ENCODE peak calls at places on chromosomes 13 and 19, in ten cellular contexts. One of them, this sample, is unnamed.

GRCh38 chr19:38149597-38149996 is 74.4 kb downstream of the DPF1 start:
- DNase-seq in neural progenitor cell: no peak
- DNase-seq in stomach: no peak
- DNase-seq in tibial artery: no peak
- DNase-seq in body of pancreas: no peak
- DNase-seq in RWPE2: no peak
- DNase-seq in heart left ventricle: no peak
- DNase-seq in pancreas: no peak
- DNase-seq in ascending aorta: no peak
- DNase-seq in CD8-positive, alpha-beta T cell: no peak
- DNase-seq in this sample: no peak

GRCh38 chr19:18460313-18460712 is 22.4 kb upstream of the ISYNA1 start:
- DNase-seq in RWPE2: peak; percentile 91
- DNase-seq in heart left ventricle: peak; percentile 85
- DNase-seq in stomach: peak; percentile 63
- DNase-seq in body of pancreas: peak; percentile 55
- DNase-seq in neural progenitor cell: no peak
- DNase-seq in CD8-positive, alpha-beta T cell: no peak
- DNase-seq in ascending aorta: no peak
- DNase-seq in pancreas: peak; percentile 82
- DNase-seq in tibial artery: peak; percentile 74
- DNase-seq in this sample: no peak

GRCh38 chr13:43516401-43516826 is 270.4 kb downstream of the ENOX1 start:
- DNase-seq in tibial artery: peak; percentile 31
- DNase-seq in neural progenitor cell: no peak
- DNase-seq in ascending aorta: no peak
- DNase-seq in heart left ventricle: no peak
- DNase-seq in body of pancreas: no peak
- DNase-seq in CD8-positive, alpha-beta T cell: no peak
- DNase-seq in stomach: no peak
- DNase-seq in pancreas: no peak
- DNase-seq in RWPE2: no peak
- DNase-seq in this sample: no peak

GRCh38 chr19:28239270-28239669 is 973.7 kb downstream of the UQCRFS1 start:
- DNase-seq in neural progenitor cell: peak; percentile 69
- DNase-seq in stomach: no peak
- DNase-seq in CD8-positive, alpha-beta T cell: no peak
- DNase-seq in RWPE2: no peak
- DNase-seq in tibial artery: no peak
- DNase-seq in heart left ventricle: no peak
- DNase-seq in body of pancreas: no peak
- DNase-seq in ascending aorta: no peak
- DNase-seq in pancreas: no peak
- DNase-seq in this sample: no peak

GRCh38 chr19:40348961-40349507 is 539 bp downstream of the PLD3 start:
- DNase-seq in stomach: no peak
- DNase-seq in body of pancreas: peak; percentile 13
- DNase-seq in tibial artery: no peak
- DNase-seq in neural progenitor cell: peak; percentile 39
- DNase-seq in pancreas: no peak
- DNase-seq in ascending aorta: no peak
- DNase-seq in CD8-positive, alpha-beta T cell: no peak
- DNase-seq in heart left ventricle: no peak
- DNase-seq in RWPE2: no peak
- DNase-seq in this sample: peak; percentile 36

GRCh38 chr13:32881074-32881791 is 135.0 kb upstream of the KL start:
- DNase-seq in CD8-positive, alpha-beta T cell: no peak
- DNase-seq in stomach: no peak
- DNase-seq in pancreas: no peak
- DNase-seq in ascending aorta: no peak
- DNase-seq in tibial artery: no peak
- DNase-seq in RWPE2: no peak
- DNase-seq in body of pancreas: no peak
- DNase-seq in heart left ventricle: no peak
- DNase-seq in neural progenitor cell: no peak
- DNase-seq in this sample: peak; percentile 15

GRCh38 chr13:48559638-48560320 is 26.9 kb upstream of the RCBTB2 start:
- DNase-seq in ascending aorta: no peak
- DNase-seq in RWPE2: no peak
- DNase-seq in CD8-positive, alpha-beta T cell: no peak
- DNase-seq in body of pancreas: no peak
- DNase-seq in heart left ventricle: no peak
- DNase-seq in stomach: no peak
- DNase-seq in neural progenitor cell: no peak
- DNase-seq in pancreas: no peak
- DNase-seq in tibial artery: no peak
- DNase-seq in this sample: no peak

GRCh38 chr13:73822671-73823592 is 311.3 kb downstream of the KLF12 start:
- DNase-seq in pancreas: no peak
- DNase-seq in ascending aorta: no peak
- DNase-seq in stomach: no peak
- DNase-seq in RWPE2: no peak
- DNase-seq in tibial artery: no peak
- DNase-seq in neural progenitor cell: no peak
- DNase-seq in heart left ventricle: no peak
- DNase-seq in CD8-positive, alpha-beta T cell: no peak
- DNase-seq in body of pancreas: no peak
- DNase-seq in this sample: no peak

GRCh38 chr13:95698047-95698749 is 21.3 kb downstream of the DNAJC3 start:
- DNase-seq in tibial artery: no peak
- DNase-seq in heart left ventricle: peak; percentile 36
- DNase-seq in RWPE2: no peak
- DNase-seq in CD8-positive, alpha-beta T cell: no peak
- DNase-seq in ascending aorta: no peak
- DNase-seq in neural progenitor cell: no peak
- DNase-seq in stomach: no peak
- DNase-seq in pancreas: no peak
- DNase-seq in body of pancreas: no peak
- DNase-seq in this sample: no peak

GRCh38 chr19:23403024-23403423 is 7.8 kb upstream of the ZNF91 start:
- DNase-seq in ascending aorta: no peak
- DNase-seq in body of pancreas: no peak
- DNase-seq in heart left ventricle: no peak
- DNase-seq in stomach: no peak
- DNase-seq in neural progenitor cell: no peak
- DNase-seq in pancreas: no peak
- DNase-seq in tibial artery: no peak
- DNase-seq in RWPE2: no peak
- DNase-seq in CD8-positive, alpha-beta T cell: no peak
- DNase-seq in this sample: no peak

GRCh38 chr19:42124386-42124901 is 7.8 kb downstream of the POU2F2 start:
- DNase-seq in pancreas: no peak
- DNase-seq in stomach: no peak
- DNase-seq in CD8-positive, alpha-beta T cell: no peak
- DNase-seq in neural progenitor cell: no peak
- DNase-seq in tibial artery: no peak
- DNase-seq in heart left ventricle: no peak
- DNase-seq in ascending aorta: no peak
- DNase-seq in RWPE2: no peak
- DNase-seq in body of pancreas: no peak
- DNase-seq in this sample: no peak

DNA sequence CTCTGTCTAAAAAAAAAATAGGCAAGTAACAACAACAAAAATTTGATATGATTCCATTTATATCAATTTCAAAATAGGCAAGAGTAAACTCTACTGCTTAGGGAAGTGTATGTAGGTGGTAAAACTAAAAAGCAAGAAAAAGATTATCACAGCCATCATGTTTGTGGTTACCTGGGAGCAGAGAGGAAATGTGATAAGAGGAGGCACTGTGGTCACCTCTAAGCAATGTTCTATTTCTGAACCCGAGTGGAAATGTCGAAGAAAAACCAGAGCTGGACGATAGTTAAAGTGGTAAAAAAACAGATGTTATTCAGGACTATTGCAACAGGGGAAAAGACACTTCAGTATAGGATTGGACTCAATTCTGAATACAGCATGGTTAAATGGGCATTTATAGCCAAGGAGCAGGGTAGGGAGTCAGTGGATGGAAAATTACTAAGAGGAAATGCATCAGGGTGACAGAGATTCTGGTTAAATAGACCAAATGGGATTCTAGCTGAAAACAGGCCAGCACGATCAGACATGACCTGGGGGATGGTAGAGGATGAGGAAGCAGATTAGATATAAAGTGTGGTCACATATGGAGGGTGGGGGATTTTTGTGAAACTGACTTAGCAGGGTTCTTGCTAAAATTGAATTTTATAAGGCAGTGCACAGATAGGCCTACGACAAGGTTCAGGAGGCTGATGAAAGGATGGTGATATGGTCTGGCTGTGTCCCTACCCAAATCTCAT is 6.0 kb upstream of the TEX30 start:
- DNase-seq in tibial artery: no peak
- DNase-seq in heart left ventricle: no peak
- DNase-seq in CD8-positive, alpha-beta T cell: no peak
- DNase-seq in pancreas: no peak
- DNase-seq in neural progenitor cell: no peak
- DNase-seq in stomach: no peak
- DNase-seq in body of pancreas: no peak
- DNase-seq in RWPE2: no peak
- DNase-seq in ascending aorta: no peak
- DNase-seq in this sample: no peak
- TF ChIP-seq CTCF in tibial artery: no peak
- TF ChIP-seq CTCF in heart left ventricle: no peak
- TF ChIP-seq CTCF in CD8-positive, alpha-beta T cell: no peak
- TF ChIP-seq CTCF in pancreas: no peak
- TF ChIP-seq CTCF in neural progenitor cell: no peak
- TF ChIP-seq CTCF in stomach: no peak
- TF ChIP-seq CTCF in body of pancreas: no peak
- TF ChIP-seq CTCF in RWPE2: no peak
- TF ChIP-seq CTCF in ascending aorta: no peak
- TF ChIP-seq CTCF in this sample: no peak

DNA sequence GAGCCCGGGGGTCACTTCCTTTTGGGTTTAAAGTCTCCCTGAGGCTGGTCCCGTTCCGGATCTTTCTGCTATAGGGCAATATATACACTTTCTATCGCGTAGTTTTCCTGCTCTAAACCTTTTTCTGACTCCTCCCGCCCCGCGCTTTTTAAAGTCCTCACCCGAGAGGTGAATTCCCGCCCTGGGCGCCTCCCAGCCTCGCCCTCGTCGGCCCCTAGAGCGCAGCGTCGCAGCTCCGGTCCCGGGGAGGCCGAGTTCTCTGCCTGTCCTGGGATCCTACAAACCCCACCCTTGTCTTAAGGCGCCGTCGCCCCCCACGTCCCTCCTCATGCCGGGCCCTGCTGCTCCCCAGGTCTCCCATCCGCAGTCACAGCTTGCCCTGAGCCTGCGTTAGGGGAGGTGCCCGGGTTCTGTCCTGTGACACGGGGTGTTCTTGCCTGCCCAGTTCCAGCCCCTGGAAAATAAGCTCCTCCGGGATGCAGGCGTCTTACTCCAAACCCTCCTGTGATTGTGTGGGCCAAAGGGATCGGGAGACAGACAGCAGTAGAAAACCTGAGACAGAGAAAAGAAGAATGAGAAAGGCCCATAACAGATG is 491 bp downstream of the ZNF525 start:
- DNase-seq in CD8-positive, alpha-beta T cell: peak; percentile 62
- DNase-seq in pancreas: peak; percentile 67
- DNase-seq in stomach: no peak
- DNase-seq in ascending aorta: no peak
- DNase-seq in neural progenitor cell: peak; percentile 66
- DNase-seq in body of pancreas: peak; percentile 39
- DNase-seq in RWPE2: no peak
- DNase-seq in tibial artery: no peak
- DNase-seq in heart left ventricle: no peak
- DNase-seq in this sample: peak; percentile 48
- H3K27ac ChIP-seq in CD8-positive, alpha-beta T cell: peak overlapping the region; percentile 91
- H3K27ac ChIP-seq in pancreas: peak overlapping the region; percentile 72
- H3K27ac ChIP-seq in stomach: peak overlapping the region; percentile 85
- H3K27ac ChIP-seq in ascending aorta: peak overlapping the region; percentile 81
- H3K27ac ChIP-seq in neural progenitor cell: no peak overlapping the region
- H3K27ac ChIP-seq in body of pancreas: peak overlapping the region; percentile 71
- H3K27ac ChIP-seq in RWPE2: peak overlapping the region; percentile 21
- H3K27ac ChIP-seq in tibial artery: peak overlapping the region; percentile 80
- H3K27ac ChIP-seq in heart left ventricle: no peak overlapping the region
- H3K27ac ChIP-seq in this sample: no peak overlapping the region

GRCh38 chr13:30907167-30907761 is 1.2 kb downstream of the MEDAG start:
- DNase-seq in heart left ventricle: peak; percentile 52
- DNase-seq in RWPE2: no peak
- DNase-seq in stomach: no peak
- DNase-seq in ascending aorta: no peak
- DNase-seq in CD8-positive, alpha-beta T cell: no peak
- DNase-seq in body of pancreas: no peak
- DNase-seq in neural progenitor cell: no peak
- DNase-seq in pancreas: no peak
- DNase-seq in tibial artery: no peak
- DNase-seq in this sample: no peak
- H3K4me3 ChIP-seq in heart left ventricle: peak overlapping the region; percentile 25
- H3K4me3 ChIP-seq in RWPE2: no peak overlapping the region
- H3K4me3 ChIP-seq in stomach: peak overlapping the region; percentile 38
- H3K4me3 ChIP-seq in ascending aorta: peak overlapping the region; percentile 81
- H3K4me3 ChIP-seq in CD8-positive, alpha-beta T cell: no peak overlapping the region
- H3K4me3 ChIP-seq in body of pancreas: no peak overlapping the region
- H3K4me3 ChIP-seq in neural progenitor cell: no peak overlapping the region
- H3K4me3 ChIP-seq in pancreas: no peak overlapping the region
- H3K4me3 ChIP-seq in tibial artery: peak overlapping the region; percentile 60
- H3K4me3 ChIP-seq in this sample: no peak overlapping the region

DNA sequence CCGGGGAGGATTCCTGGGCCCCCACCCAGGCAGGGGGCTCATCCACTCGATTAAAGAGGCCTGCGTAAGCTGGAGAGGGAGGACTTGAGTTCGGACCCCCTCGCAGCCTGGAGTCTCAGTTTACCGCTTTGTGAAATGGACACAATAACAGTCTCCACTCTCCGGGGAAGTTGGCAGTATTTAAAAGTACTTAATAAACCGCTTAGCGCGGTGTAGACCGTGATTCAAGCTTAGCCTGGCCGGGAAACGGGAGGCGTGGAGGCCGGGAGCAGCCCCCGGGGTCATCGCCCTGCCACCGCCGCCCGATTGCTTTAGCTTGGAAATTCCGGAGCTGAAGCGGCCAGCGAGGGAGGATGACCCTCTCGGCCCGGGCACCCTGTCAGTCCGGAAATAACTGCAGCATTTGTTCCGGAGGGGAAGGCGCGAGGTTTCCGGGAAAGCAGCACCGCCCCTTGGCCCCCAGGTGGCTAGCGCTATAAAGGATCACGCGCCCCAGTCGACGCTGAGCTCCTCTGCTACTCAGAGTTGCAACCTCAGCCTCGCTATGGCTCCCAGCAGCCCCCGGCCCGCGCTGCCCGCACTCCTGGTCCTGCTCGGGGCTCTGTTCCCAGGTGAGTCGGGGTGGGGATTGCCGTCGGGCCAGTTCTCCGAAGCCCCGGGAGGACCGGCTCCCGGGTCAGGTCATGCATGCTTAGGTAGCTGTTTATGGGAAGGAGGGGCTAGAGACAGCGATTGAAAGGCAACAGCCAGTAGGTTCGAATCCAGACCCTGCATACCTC is at the start of gene ICAM1:
- DNase-seq in stomach: peak; percentile 72
- DNase-seq in CD8-positive, alpha-beta T cell: peak; percentile 71
- DNase-seq in neural progenitor cell: peak; percentile 71
- DNase-seq in ascending aorta: peak; percentile 50
- DNase-seq in tibial artery: peak; percentile 87
- DNase-seq in body of pancreas: peak; percentile 66
- DNase-seq in heart left ventricle: peak; percentile 89
- DNase-seq in pancreas: peak; percentile 78
- DNase-seq in RWPE2: no peak
- DNase-seq in this sample: no peak
- TF ChIP-seq CTCF in stomach: no peak
- TF ChIP-seq CTCF in CD8-positive, alpha-beta T cell: peak; percentile 24
- TF ChIP-seq CTCF in neural progenitor cell: no peak
- TF ChIP-seq CTCF in ascending aorta: no peak
- TF ChIP-seq CTCF in tibial artery: no peak
- TF ChIP-seq CTCF in body of pancreas: peak; percentile 14
- TF ChIP-seq CTCF in heart left ventricle: no peak
- TF ChIP-seq CTCF in pancreas: no peak
- TF ChIP-seq CTCF in RWPE2: no peak
- TF ChIP-seq CTCF in this sample: no peak

This sample was measured in dorsolateral prefrontal cortex.